ENCODE peak calls at places on chromosomes 3 and 15, in six cellular contexts. L is activated naive CD4-positive, alpha-beta T cell treated with anti-CD3 and anti-CD28 coated beads, Interleukin-2, amount 10 ng/mL, durations not matched to agents 7 days and 5 days; Q is activated B cell treated with CpG ODN at 0.5 μM for 24 hours; B is left colon; P is GM12891; R is germinal center. C is an unnamed sample.
A peak's percentile ranks its signal among the peaks of the same experiment; 100 is the strongest.

GRCh38 chr3:128993461-128994172 is at the start of gene CFAP92:
- DNase-seq in B (peak; percentile 94), L (peak; percentile 96), P (peak; percentile 90), R (peak; percentile 91), Q (peak; percentile 88), C (peak; percentile 74)

GRCh38 chr15:29106116-29106515 is 163.5 kb downstream of the NSMCE3 start:
- DNase-seq in L (no peak), R (no peak), Q (no peak), P (no peak), B (no peak), C (no peak)

GRCh38 chr3:108346301-108346989 is 50.1 kb downstream of the HHLA2 start:
- DNase-seq in L (no peak), Q (no peak), P (no peak), R (no peak), B (no peak), C (no peak)

GRCh38 chr3:50128001-50128400 is 27.1 kb upstream of the SEMA3F start:
- DNase-seq in L (no peak), R (no peak), P (no peak), B (no peak), Q (no peak), C (no peak)

GRCh38 chr3:188299068-188299467 is 145.1 kb downstream of the LPP start:
- DNase-seq in L (peak; percentile 27), B (no peak), R (no peak), P (no peak), Q (no peak), C (no peak)

GRCh38 chr15:63226966-63227401 is 37.6 kb downstream of the RAB8B start:
- DNase-seq in L (no peak), R (no peak), P (no peak), B (no peak), Q (no peak), C (no peak)

GRCh38 chr3:107085261-107085660 is 292.0 kb upstream of the CCDC54 start:
- DNase-seq in B (no peak), P (no peak), L (no peak), R (no peak), Q (no peak), C (no peak)

GRCh38 chr15:82624008-82624407 is 23.2 kb downstream of the CPEB1 start:
- DNase-seq in L (no peak), B (no peak), R (no peak), P (no peak), Q (no peak), C (no peak)

GRCh38 chr15:52678036-52678467 is 1.1 kb downstream of the ATOSA start:
- DNase-seq in B (peak; percentile 70), L (peak; percentile 73), Q (peak; percentile 27), P (no peak), R (peak; percentile 41), C (peak; percentile 64)

GRCh38 chr3:21017115-21017852 is 733.7 kb downstream of the ZNF385D start:
- DNase-seq in P (no peak), R (no peak), Q (no peak), L (no peak), B (no peak), C (peak; percentile 77)

GRCh38 chr3:53067571-53067970 is 21.7 kb upstream of the SFMBT1 start:
- DNase-seq in L (no peak), Q (no peak), R (peak; percentile 23), P (no peak), B (no peak), C (no peak)

C was measured in NCI-H226.